ENCODE peak calls at places on chromosomes 2 and 18, in four cellular contexts. T, J, M and O are unnamed samples.

GRCh38 chr2:203886579-203887230 is 19.1 kb downstream of the CTLA4 start:
- DNase-seq in T (no peak), J (no peak), M (no peak), O (no peak)

GRCh38 chr18:8324343-8325065 is 284.7 kb upstream of the RAB12 start:
- DNase-seq in J (no peak), M (no peak), T (no peak), O (no peak)

GRCh38 chr2:145380436-145381017 is 860.6 kb upstream of the ZEB2 start:
- DNase-seq in J (no peak), M (no peak), T (peak), O (peak)

GRCh38 chr18:79413901-79414300 is 18.2 kb downstream of the NFATC1 start:
- DNase-seq in M (no peak), J (no peak), T (no peak), O (no peak)

GRCh38 chr2:240112914-240113690 is 23.0 kb downstream of the COPS9 start:
- DNase-seq in M (no peak), J (no peak), T (no peak), O (no peak)

GRCh38 chr2:39510087-39510486 is 73.0 kb upstream of the MAP4K3 start:
- DNase-seq in J (no peak), T (no peak), M (no peak), O (no peak)

GRCh38 chr2:66553370-66553769 is 118.4 kb downstream of the MEIS1 start:
- DNase-seq in T (peak), J (peak), M (no peak), O (no peak)

GRCh38 chr18:10471574-10471973 is 17.1 kb downstream of the APCDD1 start:
- DNase-seq in T (no peak), J (no peak), M (no peak), O (no peak)

GRCh38 chr2:112582314-112582746 is 2.1 kb upstream of the CHCHD5 start:
- DNase-seq in J (no peak), T (peak), M (no peak), O (peak)

GRCh38 chr18:80065705-80066104 is 31.5 kb downstream of the RBFA start:
- DNase-seq in M (no peak), J (no peak), T (no peak), O (no peak)

GRCh38 chr18:52636536-52636935 is 296.5 kb downstream of the DCC start:
- DNase-seq in T (no peak), M (no peak), J (no peak), O (no peak)

GRCh38 chr18:76405761-76406356 is 89.2 kb downstream of the ZNF516 start:
- DNase-seq in J (no peak), M (peak), T (peak), O (peak)

GRCh38 chr2:1544478-1545069 is 131.3 kb downstream of the TPO start:
- DNase-seq in M (no peak), T (peak), J (no peak), O (no peak)

GRCh38 chr2:98026292-98026691 is 30.5 kb upstream of the TMEM131 start:
- DNase-seq in M (no peak), T (peak), J (no peak), O (no peak)

GRCh38 chr2:99198103-99198841 is 17.3 kb downstream of the MRPL30 start:
- DNase-seq in J (no peak), M (no peak), T (no peak), O (no peak)

GRCh38 chr2:99205491-99205890 is 24.5 kb downstream of the MRPL30 start:
- DNase-seq in M (no peak), J (no peak), T (no peak), O (no peak)

GRCh38 chr2:99200232-99200631 is 19.2 kb downstream of the MRPL30 start:
- DNase-seq in J (no peak), M (no peak), T (no peak), O (no peak)

DNA sequence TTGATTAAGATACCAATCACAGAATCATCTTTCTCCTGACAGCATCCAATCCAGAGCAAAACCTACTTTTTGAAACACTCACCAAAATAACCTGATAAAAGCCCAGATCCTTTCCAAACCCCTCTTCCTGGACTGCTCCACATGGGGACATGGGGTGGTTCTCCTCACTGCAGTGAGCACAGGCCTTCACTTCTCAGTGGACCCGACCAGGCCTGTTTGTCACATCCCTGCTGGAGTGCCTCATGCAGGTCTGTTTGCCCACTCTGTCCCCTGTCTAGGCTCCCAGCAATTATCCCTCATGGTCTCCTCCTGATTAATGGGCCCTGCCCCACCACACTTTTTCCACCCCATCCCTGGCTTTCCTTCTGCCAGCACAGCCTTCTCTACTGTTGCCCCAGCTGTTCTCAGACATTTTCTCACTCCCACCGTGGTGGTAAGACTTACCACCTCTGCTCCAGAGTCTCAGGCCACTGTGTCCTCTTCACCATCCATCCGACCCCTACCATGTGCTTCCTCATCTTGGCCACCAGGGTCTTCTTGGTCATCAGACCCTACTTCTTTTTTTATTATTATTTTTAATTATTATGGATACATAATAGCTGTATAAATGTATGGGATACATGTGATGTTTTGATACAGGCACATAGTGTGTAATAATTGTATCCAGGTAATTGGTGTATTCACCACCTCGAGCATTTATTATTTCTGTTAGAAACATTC is 21.1 kb downstream of the MRPL30 start:
- DNase-seq in J (no peak), T (no peak), M (no peak), O (no peak)
- TF ChIP-seq CTCF in J (peak), T (no peak), M (peak), O (no peak)

GRCh38 chr2:221851531-221852045 is 279.5 kb upstream of the EPHA4 start:
- DNase-seq in J (no peak), M (no peak), T (no peak), O (no peak)

GRCh38 chr2:221848286-221848685 is 276.2 kb upstream of the EPHA4 start:
- DNase-seq in M (no peak), T (no peak), J (no peak), O (peak)

GRCh38 chr2:221850076-221850475 is 278.0 kb upstream of the EPHA4 start:
- DNase-seq in T (no peak), M (no peak), J (no peak), O (no peak)

GRCh38 chr2:221853297-221853696 is 281.2 kb upstream of the EPHA4 start:
- DNase-seq in J (no peak), M (no peak), T (no peak), O (no peak)
- H3K27ac ChIP-seq in J (no peak), M (no peak), T (no peak), O (no peak)

DNA sequence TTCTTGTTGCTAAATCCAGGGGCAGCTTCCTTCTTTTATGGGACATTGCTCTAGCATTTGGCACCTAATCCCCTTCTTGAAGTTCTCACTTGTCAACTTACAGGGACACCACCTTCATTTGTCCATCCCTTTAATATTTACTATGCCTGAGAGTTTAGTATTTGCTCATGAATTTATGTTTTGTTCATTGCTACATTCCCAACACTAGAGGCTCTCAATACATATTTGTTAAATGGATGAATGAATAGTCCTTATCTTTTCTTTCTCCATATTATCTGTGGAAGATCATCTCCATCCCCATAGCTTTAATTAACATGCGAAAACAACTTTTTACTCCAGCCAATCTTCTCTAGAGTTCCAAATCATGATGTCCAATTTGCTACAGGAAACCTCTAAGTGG is 5.4 kb downstream of the CWC22 start:
- DNase-seq in M (no peak), T (no peak), J (no peak), O (no peak)
- TF ChIP-seq CTCF in M (no peak), T (peak), J (no peak), O (no peak)

DNA sequence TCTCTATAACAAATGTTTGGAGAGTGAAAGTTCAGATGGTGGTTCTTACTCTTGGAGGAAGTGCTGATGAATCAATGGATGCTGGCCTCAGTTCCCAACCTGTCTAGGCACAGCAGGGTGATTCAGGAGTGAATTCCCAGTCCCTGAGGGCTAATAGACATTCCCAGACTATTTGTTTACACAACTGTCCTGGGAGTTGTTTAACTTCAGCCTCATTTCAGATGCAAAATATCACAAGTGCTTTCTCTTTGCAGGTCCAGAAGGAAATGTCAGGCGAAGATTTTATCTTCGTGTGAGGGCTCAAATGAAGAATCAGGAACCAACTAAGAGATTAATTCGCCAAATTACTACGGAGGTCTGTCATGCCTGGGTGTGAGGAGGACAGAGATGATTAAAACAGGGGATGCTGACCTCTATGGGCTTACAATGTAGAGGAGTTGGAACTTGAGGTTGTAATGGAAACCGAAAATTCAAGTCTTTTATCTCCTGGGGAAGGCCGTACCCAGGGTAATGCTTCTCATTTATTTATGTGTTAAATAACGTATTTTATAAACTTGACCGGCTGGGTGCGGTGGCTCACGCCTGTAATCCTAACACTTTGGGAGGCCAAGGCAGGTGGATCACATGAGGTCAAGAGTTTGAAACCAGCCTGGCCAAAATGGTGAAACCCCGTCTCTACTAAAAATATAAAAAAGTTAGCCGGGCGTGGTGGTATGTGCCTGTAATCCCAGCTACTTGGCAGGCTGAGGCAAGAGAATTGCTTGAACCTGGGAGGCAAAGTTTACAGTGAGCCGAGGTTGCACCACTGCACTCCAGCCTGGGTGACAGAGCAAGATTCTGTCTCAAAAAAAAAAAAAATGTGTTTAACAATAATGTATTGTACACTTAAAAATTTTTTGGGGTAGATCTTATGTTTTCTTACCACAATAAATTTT is 38.7 kb upstream of the SLC1A4 start:
- DNase-seq in T (no peak), M (no peak), J (no peak), O (peak)
- H3K27ac ChIP-seq in T (no peak), M (no peak), J (no peak), O (peak)

GRCh38 chr18:13216732-13217465 is 1.7 kb upstream of the LDLRAD4 start:
- DNase-seq in M (peak), J (peak), T (no peak), O (no peak)
- TF ChIP-seq CTCF in M (peak), J (peak), T (peak), O (peak)

DNA sequence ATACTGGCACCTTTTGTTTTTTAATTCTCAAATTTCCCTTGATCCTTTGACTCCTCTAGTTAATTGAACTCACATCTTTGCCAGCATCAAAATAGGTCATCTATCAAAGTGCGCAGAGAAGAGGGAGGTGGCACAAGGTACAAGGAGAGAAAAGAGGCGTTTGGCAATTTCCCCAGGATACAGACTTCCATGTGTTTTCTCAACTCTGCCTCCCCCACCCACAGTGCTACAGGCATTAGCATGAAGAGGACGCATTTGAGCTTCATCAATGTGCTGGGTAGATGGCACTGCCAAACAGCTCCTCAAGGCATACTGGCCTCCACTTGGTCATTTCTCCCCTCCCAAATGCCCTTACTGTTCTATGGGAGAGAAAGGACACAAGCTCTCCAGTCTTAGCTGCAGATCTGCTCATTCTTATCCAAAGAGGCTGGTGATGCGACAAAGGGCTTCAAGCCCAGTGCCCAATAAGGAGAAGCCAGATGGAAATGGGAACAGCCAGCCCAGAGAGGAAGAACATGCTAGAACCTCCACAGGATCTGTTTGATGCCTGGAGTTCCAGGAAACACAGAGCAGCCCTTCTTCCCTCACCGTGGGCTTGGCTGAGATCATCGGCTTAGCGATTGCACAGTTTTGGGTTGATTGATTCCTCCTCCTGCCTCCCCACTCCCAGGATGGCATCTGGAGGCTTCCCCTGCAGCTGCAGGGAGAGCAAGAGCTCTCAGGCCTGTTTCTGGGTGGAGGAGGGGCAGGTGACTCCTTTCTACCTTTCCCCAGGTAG is 144.7 kb upstream of the SMAD2 start:
- DNase-seq in T (no peak), M (no peak), J (peak), O (no peak)
- H3K27ac ChIP-seq in T (no peak), M (peak), J (no peak), O (peak)

GRCh38 chr2:105896765-105897163 is 152.1 kb downstream of the NCK2 start:
- DNase-seq in T (no peak), M (no peak), J (no peak), O (no peak)
- TF ChIP-seq CTCF in T (no peak), M (no peak), J (no peak), O (no peak)